ENCODE peak calls at places on chromosomes 5 and 9, in five cellular contexts. Y, X, W, I and F are unnamed samples. For H3K4me1, the result is how much of the 10 kb centered on the place peaks cover.

GRCh38 chr5:171272996-171273970 is 35.8 kb upstream of the TLX3 start:
- DNase-seq in Y (no peak), X (no peak), W (no peak), I (peak), F (peak)

GRCh38 chr9:32665101-32665500 is 29.6 kb upstream of the TAF1L start:
- DNase-seq in Y (no peak), X (no peak), W (no peak), I (peak), F (no peak)

GRCh38 chr5:96733771-96734498 is 71.8 kb downstream of the CAST start:
- DNase-seq in Y (no peak), X (no peak), W (no peak), I (peak), F (no peak)

GRCh38 chr5:128506643-128507042 is 31.4 kb downstream of the FBN2 start:
- DNase-seq in Y (no peak), X (no peak), W (no peak), I (no peak), F (no peak)

GRCh38 chr5:108382784-108383358 is 973 bp upstream of the FBXL17 start:
- DNase-seq in Y (no peak), X (no peak), W (no peak), I (no peak), F (peak)

GRCh38 chr5:117889592-117889991 is 1098.8 kb downstream of the DTWD2 start:
- DNase-seq in Y (no peak), X (no peak), W (no peak), I (no peak), F (no peak)

GRCh38 chr9:21455320-21455719 is 15.1 kb downstream of the IFNA1 start:
- DNase-seq in Y (no peak), X (no peak), W (no peak), I (no peak), F (peak)

GRCh38 chr5:5751987-5752386 is 329.5 kb downstream of the ICE1 start:
- DNase-seq in Y (no peak), X (no peak), W (no peak), I (no peak), F (no peak)

GRCh38 chr5:155098433-155098832 is 84.9 kb downstream of the KIF4B start:
- DNase-seq in Y (no peak), X (no peak), W (no peak), I (no peak), F (no peak)

GRCh38 chr9:14768561-14769234 is 46.2 kb upstream of the CER1 start:
- DNase-seq in Y (no peak), X (no peak), W (no peak), I (peak), F (peak)

GRCh38 chr5:103243665-103244064 is 14.9 kb upstream of the MACIR start:
- DNase-seq in Y (no peak), X (no peak), W (no peak), I (peak), F (no peak)

GRCh38 chr5:72477176-72477575 is 30.0 kb downstream of the ZNF366 start:
- DNase-seq in Y (no peak), X (no peak), W (no peak), I (no peak), F (no peak)

GRCh38 chr9:109317979-109318671 is 2.7 kb downstream of the EPB41L4B start:
- DNase-seq in Y (no peak), X (no peak), W (no peak), I (peak), F (no peak)

GRCh38 chr9:78073722-78074121 is 42.1 kb upstream of the GNAQ start:
- DNase-seq in Y (no peak), X (no peak), W (no peak), I (no peak), F (no peak)

GRCh38 chr5:37730896-37731455 is 108.9 kb downstream of the GDNF start:
- DNase-seq in Y (no peak), X (no peak), W (no peak), I (no peak), F (no peak)

GRCh38 chr5:139183502-139183901 is 14.7 kb downstream of the SIL1 start:
- DNase-seq in Y (no peak), X (no peak), W (no peak), I (no peak), F (no peak)

GRCh38 chr5:124922255-124922975 is 176.0 kb upstream of the ZNF608 start:
- DNase-seq in Y (no peak), X (no peak), W (no peak), I (no peak), F (no peak)

GRCh38 chr9:33147770-33148169 is 19.4 kb downstream of the B4GALT1 start:
- DNase-seq in Y (no peak), X (no peak), W (no peak), I (no peak), F (no peak)

GRCh38 chr9:36392489-36392888 is 7.6 kb downstream of the RNF38 start:
- DNase-seq in Y (no peak), X (no peak), W (no peak), I (no peak), F (no peak)

GRCh38 chr9:19517202-19517942 is 108.6 kb downstream of the ACER2 start:
- DNase-seq in Y (no peak), X (no peak), W (no peak), I (no peak), F (peak)

GRCh38 chr5:139387611-139388197 is 2.0 kb downstream of the MZB1 start:
- DNase-seq in Y (no peak), X (no peak), W (no peak), I (no peak), F (no peak)

GRCh38 chr9:3527653-3527960 is 1.8 kb upstream of the RFX3 start:
- DNase-seq in Y (no peak), X (no peak), W (no peak), I (no peak), F (no peak)

GRCh38 chr9:74285075-74285474 is 212.1 kb upstream of the RORB start:
- DNase-seq in Y (no peak), X (no peak), W (no peak), I (peak), F (no peak)

GRCh38 chr5:43661102-43661501 is 58.1 kb downstream of the NNT start:
- DNase-seq in Y (no peak), X (no peak), W (no peak), I (peak), F (peak)

GRCh38 chr9:126329476-126330275 is 3.0 kb downstream of the MVB12B start:
- DNase-seq in Y (no peak), X (no peak), W (no peak), I (no peak), F (no peak)

GRCh38 chr5:172104801-172105701 is 83.0 kb downstream of the STK10 start:
- DNase-seq in Y (no peak), X (no peak), W (no peak), I (no peak), F (no peak)

GRCh38 chr5:174550026-174550425 is 174.4 kb upstream of the MSX2 start:
- DNase-seq in Y (no peak), X (no peak), W (no peak), I (no peak), F (no peak)

GRCh38 chr5:108642170-108642906 is 105.4 kb upstream of the FER start:
- DNase-seq in Y (no peak), X (peak), W (peak), I (peak), F (peak)

GRCh38 chr5:162119801-162120200 is 52.2 kb downstream of the GABRG2 start:
- DNase-seq in Y (no peak), X (no peak), W (no peak), I (no peak), F (no peak)

GRCh38 chr5:127038550-127038949 is 8.2 kb upstream of the MARCHF3 start:
- DNase-seq in Y (no peak), X (no peak), W (no peak), I (no peak), F (no peak)

GRCh38 chr9:125749951-125750655 is 2.9 kb downstream of the PBX3 start:
- DNase-seq in Y (no peak), X (no peak), W (no peak), I (peak), F (no peak)

GRCh38 chr9:76912631-76913275 is 6.8 kb upstream of the PRUNE2 start:
- DNase-seq in Y (no peak), X (no peak), W (no peak), I (peak), F (peak)

GRCh38 chr5:72066658-72067057 is 40.6 kb upstream of the MAP1B start:
- DNase-seq in Y (no peak), X (no peak), W (no peak), I (peak), F (no peak)

GRCh38 chr5:71924325-71924724 is 182.9 kb upstream of the MAP1B start:
- DNase-seq in Y (no peak), X (no peak), W (no peak), I (peak), F (no peak)

GRCh38 chr9:21758540-21758939 is 43.9 kb upstream of the MTAP start:
- DNase-seq in Y (no peak), X (no peak), W (no peak), I (no peak), F (no peak)

DNA sequence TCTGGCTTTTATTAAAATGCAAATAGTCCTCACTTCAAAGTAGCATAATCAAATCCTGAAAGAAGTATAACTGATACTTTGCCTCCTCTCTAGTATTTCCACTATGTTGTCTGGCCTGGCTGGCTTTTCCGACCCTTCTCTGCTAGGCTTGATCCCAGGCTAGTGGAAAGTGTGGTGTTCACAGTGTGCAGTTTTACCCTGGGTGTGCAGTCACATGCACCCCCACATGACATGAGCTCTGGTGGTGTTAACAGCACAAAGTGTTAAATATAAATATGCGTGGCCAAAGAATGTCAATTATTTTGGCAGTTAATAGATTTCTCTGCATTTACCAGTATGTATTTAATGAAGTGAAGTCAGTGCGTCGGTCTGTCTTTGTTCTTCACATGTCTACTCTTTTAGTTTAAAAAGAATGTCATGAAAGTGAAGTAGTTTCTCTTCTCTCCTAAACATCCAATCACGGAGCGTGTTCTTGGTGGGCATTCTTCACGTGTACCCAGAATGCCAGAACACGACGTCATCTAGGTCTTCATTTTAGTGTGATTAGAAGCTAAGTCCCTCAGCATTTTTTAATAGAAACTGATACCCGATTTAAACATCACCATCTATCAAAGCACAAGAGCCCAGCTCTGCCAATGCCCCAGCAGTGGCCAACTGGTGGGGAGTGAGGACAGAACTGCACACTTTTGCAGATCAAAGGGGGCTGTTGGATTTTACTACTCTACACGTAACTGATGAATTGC is 286.4 kb downstream of the FANCC start:
- DNase-seq in Y (no peak), X (no peak), W (no peak), I (no peak), F (no peak)
- H3K27ac ChIP-seq in Y (peak), X (peak), W (no peak), I (no peak), F (no peak)

DNA sequence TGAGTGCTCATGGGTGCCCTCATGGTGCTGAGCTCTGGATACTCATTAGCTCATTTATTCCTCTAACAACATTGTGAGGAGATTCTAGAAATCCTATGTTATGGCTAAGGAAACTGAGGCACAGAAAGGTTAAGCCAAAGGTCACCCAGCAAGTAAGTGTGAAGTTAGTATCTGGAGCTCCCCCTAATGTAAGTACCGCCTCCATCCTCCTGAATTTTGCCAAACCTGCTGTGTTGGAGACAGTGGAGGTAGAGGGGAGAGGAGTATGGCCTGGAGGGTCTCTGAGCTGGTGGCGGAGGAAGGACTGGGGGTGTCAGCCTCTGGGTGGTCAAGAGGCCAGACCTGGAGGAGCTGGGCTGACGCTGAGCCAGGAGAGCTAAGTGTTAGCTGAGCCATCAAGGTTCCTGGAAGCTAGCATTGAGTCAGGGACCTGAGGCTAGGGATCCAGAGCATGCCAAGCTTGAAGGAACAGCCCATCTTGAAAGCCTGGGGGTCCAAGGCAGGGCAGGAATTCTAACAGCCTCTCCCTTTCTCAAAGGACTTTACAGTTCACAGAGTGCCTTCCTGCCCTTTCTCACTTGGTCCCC is 114.8 kb downstream of the RGS3 start:
- DNase-seq in Y (no peak), X (peak), W (no peak), I (peak), F (no peak)
- H3K4me1 ChIP-seq in Y (half or more), X (under half), W (half or more), I (under half), F (half or more)

DNA sequence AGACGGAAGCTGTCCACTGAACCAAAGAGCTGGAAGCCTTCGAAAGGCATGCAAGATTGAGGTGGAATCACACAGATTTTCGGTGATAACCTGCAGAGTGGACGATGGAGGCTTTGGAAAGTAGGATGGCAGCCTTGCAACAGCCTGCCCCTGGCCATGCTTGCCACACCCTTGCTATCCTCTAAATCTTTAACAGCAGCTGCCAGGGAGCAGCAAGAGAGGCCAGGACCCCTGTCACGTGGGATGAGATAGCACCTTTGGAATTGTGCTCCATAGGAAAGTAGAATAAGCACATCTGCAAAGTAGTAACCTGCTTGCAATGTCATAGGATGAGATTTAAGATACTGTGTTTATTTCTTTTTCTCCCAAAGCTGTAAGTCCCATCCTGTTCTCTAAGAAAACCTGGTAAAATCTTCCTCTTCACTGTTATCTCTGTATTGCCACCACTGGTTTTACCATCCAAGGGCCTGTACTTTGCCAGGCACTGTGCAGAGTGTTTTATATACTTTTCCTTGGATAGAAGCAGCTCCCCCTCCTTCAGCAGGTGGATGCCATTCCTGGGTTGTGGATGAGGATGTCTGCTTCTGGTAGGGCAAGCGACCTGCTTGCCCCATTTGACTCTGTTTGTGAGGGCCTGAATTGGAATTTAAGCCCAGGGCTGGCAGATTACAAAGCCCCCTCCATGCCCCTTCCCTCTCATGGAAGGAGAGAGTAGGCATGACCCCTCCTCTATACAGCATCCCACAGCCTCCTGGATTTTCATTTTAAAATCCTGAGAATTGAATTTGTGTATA is 10.1 kb downstream of the TRIO start:
- DNase-seq in Y (no peak), X (no peak), W (no peak), I (no peak), F (no peak)
- H3K27ac ChIP-seq in Y (peak), X (peak), W (no peak), I (peak), F (no peak)

DNA sequence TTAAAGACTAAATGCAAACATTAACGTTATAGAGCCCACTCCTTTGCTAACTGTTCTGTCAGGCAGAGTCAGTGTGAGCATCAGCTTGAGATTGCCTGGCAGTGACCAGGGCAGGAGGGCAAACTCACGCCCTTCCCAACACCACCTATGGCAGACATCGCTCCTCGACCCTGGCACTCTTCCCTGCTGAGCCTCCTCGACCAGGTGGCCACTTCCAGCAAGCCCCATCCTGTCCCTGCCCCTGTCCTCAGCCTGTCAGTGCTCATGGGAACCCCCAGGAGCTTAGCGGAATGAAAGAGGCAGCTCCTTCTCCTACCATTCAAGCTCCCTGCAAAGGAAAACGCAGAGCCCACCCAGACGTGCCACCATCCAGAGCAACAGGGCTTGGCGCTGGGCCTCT is 42.0 kb downstream of the PRRT1B start:
- DNase-seq in Y (no peak), X (no peak), W (no peak), I (no peak), F (no peak)
- H3K4me1 ChIP-seq in Y (under half), X (under half), W (under half), I (under half), F (under half)

GRCh38 chr9:87792831-87793288 is 66.9 kb downstream of the CTSL start:
- DNase-seq in Y (peak), X (peak), W (no peak), I (peak), F (peak)

GRCh38 chr9:87798276-87798833 is 72.4 kb downstream of the CTSL start:
- DNase-seq in Y (no peak), X (no peak), W (no peak), I (no peak), F (no peak)

GRCh38 chr9:87795178-87795577 is 69.3 kb downstream of the CTSL start:
- DNase-seq in Y (no peak), X (no peak), W (no peak), I (no peak), F (no peak)

GRCh38 chr9:87796232-87796631 is 70.3 kb downstream of the CTSL start:
- DNase-seq in Y (no peak), X (no peak), W (no peak), I (no peak), F (no peak)

GRCh38 chr9:87793292-87793691 is 67.4 kb downstream of the CTSL start:
- DNase-seq in Y (no peak), X (no peak), W (no peak), I (peak), F (no peak)
- H3K27ac ChIP-seq in Y (no peak), X (no peak), W (no peak), I (peak), F (no peak)

DNA sequence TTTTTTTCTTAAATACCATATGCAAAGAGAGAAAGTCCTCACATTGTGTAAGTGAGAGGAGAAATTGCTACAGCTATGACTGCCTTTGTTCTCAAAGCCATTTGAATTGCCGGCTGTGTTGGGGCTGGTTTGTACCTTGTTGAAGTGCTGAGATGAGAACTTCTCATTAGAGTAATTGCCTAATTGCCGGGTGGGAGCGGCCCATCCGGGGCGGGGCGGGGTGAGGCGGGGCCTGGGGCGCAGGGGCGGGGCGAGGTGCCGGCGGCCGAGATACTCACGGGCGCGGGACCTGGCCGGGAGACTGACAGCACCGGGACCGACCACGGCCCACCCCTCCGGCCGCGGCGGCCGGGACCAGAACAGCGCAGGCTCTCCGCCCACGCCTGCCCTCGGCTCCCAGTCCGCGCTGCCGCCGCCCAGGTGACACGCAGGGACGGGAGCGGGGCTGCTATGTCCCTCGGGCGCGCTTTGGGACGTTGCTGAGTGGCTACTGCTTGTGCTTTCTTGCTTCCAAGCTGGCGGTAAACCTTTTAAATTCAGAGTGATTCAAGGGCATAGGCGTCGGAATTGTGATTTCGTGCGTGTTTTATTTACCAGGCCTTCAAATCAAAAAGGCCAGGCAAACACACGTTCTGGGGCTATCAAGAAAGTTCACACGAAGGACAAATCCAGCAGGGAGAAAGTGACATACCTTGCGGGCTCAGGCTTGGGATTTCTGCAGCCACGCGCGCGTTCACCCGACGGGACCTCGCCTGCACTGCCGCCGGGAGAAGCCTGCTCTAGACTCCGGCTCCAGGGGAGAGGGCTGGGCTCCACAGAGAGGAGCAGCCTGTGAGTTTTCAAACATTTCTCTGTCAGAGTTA is 269.1 kb downstream of the FANCC start:
- DNase-seq in Y (no peak), X (peak), W (peak), I (peak), F (peak)
- H3K4me1 ChIP-seq in Y (under half), X (under half), W (under half), I (under half), F (under half)

GRCh38 chr9:93364734-93365426 is 86.6 kb upstream of the FAM120A start:
- DNase-seq in Y (no peak), X (no peak), W (no peak), I (no peak), F (no peak)
- H3K27ac ChIP-seq in Y (no peak), X (no peak), W (no peak), I (no peak), F (no peak)

GRCh38 chr9:35107337-35108290 is 4.7 kb upstream of the STOML2 start:
- DNase-seq in Y (no peak), X (no peak), W (no peak), I (no peak), F (no peak)

GRCh38 chr9:35108946-35109575 is 6.1 kb upstream of the STOML2 start:
- DNase-seq in Y (no peak), X (no peak), W (no peak), I (no peak), F (no peak)

GRCh38 chr9:35110327-35110758 is 5.3 kb downstream of the ATOSB start:
- DNase-seq in Y (peak), X (peak), W (no peak), I (peak), F (no peak)

GRCh38 chr9:35106343-35106730 is 3.4 kb upstream of the STOML2 start:
- DNase-seq in Y (no peak), X (no peak), W (no peak), I (no peak), F (no peak)

GRCh38 chr9:35108461-35108860 is 5.5 kb upstream of the STOML2 start:
- DNase-seq in Y (no peak), X (no peak), W (no peak), I (no peak), F (no peak)
- H3K4me1 ChIP-seq in Y (under half), X (under half), W (under half), I (under half), F (under half)